ENCODE peak calls at places on chromosomes 7 and 10, in five cellular contexts. Y is IMR-90, I is mesenchymal stem cell, Q is H1, A is trophoblast cell. F is an unnamed sample.

GRCh38 chr7:108421720-108422331 is 34.4 kb downstream of the NRCAM start:
- DNase-seq in Y (no peak), I (no peak), A (no peak), Q (no peak), F (no peak)

GRCh38 chr7:98404840-98405239 is 4.0 kb upstream of the BAIAP2L1 start:
- DNase-seq in Q (no peak), A (no peak), I (no peak), Y (no peak), F (no peak)

GRCh38 chr10:79159785-79160184 is 91.0 kb downstream of the ZMIZ1 start:
- DNase-seq in I (peak; percentile 88), A (no peak), Q (no peak), Y (peak; percentile 68), F (no peak)

GRCh38 chr7:144720139-144720538 is 115.7 kb downstream of the TPK1 start:
- DNase-seq in A (peak; percentile 90), I (no peak), Y (no peak), Q (no peak), F (no peak)

GRCh38 chr10:28179490-28180099 is 123.3 kb downstream of the MPP7 start:
- DNase-seq in Q (no peak), Y (peak; percentile 62), A (peak; percentile 84), I (peak; percentile 65), F (peak; percentile 50)

GRCh38 chr10:123655763-123656162 is 10.4 kb upstream of the GPR26 start:
- DNase-seq in Y (no peak), Q (no peak), A (no peak), I (no peak), F (no peak)

GRCh38 chr7:200704-201103 is 8.3 kb downstream of the FAM20C start:
- DNase-seq in A (no peak), I (no peak), Y (no peak), Q (no peak), F (no peak)

GRCh38 chr7:36682102-36682501 is 42.2 kb downstream of the AOAH start:
- DNase-seq in Q (no peak), I (no peak), Y (no peak), A (no peak), F (no peak)

GRCh38 chr10:133072776-133073390 is 14.8 kb upstream of the ADGRA1 start:
- DNase-seq in Q (no peak), I (no peak), Y (no peak), A (no peak), F (no peak)

GRCh38 chr10:70497120-70497545 is 18.6 kb downstream of the PALD1 start:
- DNase-seq in Q (no peak), I (no peak), Y (no peak), A (peak; percentile 65), F (no peak)
- H3K14ac ChIP-seq in Q (no peak overlapping the region), I (no peak overlapping the region), Y (no peak overlapping the region), A (no peak overlapping the region), F (peak overlapping the region; percentile 79)

GRCh38 chr7:134935701-134936100 is 50.6 kb upstream of the AGBL3 start:
- DNase-seq in A (no peak), Y (peak; percentile 51), Q (no peak), I (no peak), F (no peak)

GRCh38 chr7:134936893-134937520 is 49.3 kb upstream of the AGBL3 start:
- DNase-seq in Q (no peak), I (no peak), A (peak; percentile 40), Y (no peak), F (peak; percentile 46)

GRCh38 chr7:134932707-134933370 is 53.5 kb upstream of the AGBL3 start:
- DNase-seq in Y (peak; percentile 37), I (peak; percentile 42), Q (no peak), A (peak; percentile 69), F (no peak)

GRCh38 chr7:134931487-134931886 is 54.8 kb upstream of the AGBL3 start:
- DNase-seq in Y (no peak), A (no peak), I (peak; percentile 25), Q (no peak), F (no peak)

GRCh38 chr7:134933460-134934068 is 52.7 kb upstream of the AGBL3 start:
- DNase-seq in A (no peak), Y (no peak), Q (no peak), I (no peak), F (no peak)
- H3K4me3 ChIP-seq in A (no peak overlapping the region), Y (no peak overlapping the region), Q (no peak overlapping the region), I (no peak overlapping the region), F (no peak overlapping the region)

GRCh38 chr7:92782855-92783254 is 53.5 kb downstream of the CDK6 start:
- DNase-seq in Q (no peak), A (no peak), I (no peak), Y (no peak), F (no peak)
- H2AK5ac ChIP-seq in Q (no peak overlapping the region), A (no peak overlapping the region), I (peak overlapping the region; percentile 56), Y (no peak overlapping the region), F (no peak overlapping the region)

GRCh38 chr7:140672382-140673062 is at the start of gene ADCK2:
- DNase-seq in Q (no peak), Y (no peak), A (peak; percentile 55), I (no peak), F (no peak)

GRCh38 chr7:140671966-140672365 is 779 bp upstream of the ADCK2 start:
- DNase-seq in Y (no peak), A (no peak), I (no peak), Q (peak; percentile 52), F (no peak)

GRCh38 chr7:140673770-140674155 is 1.0 kb downstream of the ADCK2 start:
- DNase-seq in A (no peak), Y (no peak), Q (peak; percentile 68), I (no peak), F (no peak)

GRCh38 chr7:140674356-140674800 is 1.6 kb downstream of the ADCK2 start:
- DNase-seq in Q (no peak), I (no peak), Y (no peak), A (peak; percentile 25), F (no peak)

DNA sequence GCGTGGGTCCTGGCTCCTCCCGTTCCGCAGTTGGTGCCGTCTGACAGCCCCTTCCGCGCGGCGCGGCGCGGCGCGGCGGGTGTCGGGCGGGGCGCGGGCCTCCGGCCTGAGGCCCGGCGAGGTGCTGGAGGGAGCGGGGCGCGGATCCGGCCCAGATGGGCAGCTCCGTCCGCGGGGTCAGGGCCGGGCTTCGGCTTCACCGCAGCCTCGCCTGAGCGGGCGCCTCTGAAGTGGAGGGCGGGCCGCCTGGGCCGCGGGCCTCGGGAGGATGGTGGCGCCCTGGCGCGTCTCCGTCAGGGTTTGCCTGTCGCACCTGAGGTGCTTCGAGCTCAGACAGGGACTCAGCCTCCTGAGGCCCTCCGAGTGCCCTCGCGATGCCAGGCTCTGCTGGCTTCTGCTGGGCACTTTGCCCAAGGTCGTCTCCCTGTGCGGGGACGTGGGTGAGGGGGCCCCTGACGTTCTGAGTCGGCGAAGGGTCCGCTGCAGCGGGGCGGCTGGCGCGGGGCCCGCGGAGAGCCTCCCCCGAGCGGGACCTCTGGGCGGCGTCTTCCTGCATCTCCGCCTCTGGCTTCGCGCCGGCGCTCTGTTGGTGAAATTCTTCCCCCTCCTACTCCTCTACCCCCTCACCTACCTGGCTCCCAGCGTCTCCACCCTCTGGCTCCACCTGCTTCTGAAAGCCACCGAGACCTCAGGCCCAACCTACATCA is 471 bp downstream of the ADCK2 start:
- DNase-seq in I (no peak), Y (no peak), Q (peak; percentile 82), A (peak; percentile 69), F (peak; percentile 24)
- H3K14ac ChIP-seq in I (no peak overlapping the region), Y (no peak overlapping the region), Q (no peak overlapping the region), A (peak overlapping the region; percentile 22), F (no peak overlapping the region)

GRCh38 chr10:114821915-114822770 is 563 bp downstream of the FHIP2A start:
- DNase-seq in I (peak; percentile 43), Y (peak; percentile 14), Q (peak; percentile 67), A (peak; percentile 42), F (peak; percentile 21)

GRCh38 chr10:114825513-114826253 is 4.1 kb downstream of the FHIP2A start:
- DNase-seq in Q (no peak), Y (peak; percentile 96), I (peak; percentile 75), A (peak; percentile 96), F (no peak)

GRCh38 chr10:114821293-114821914 is at the start of gene FHIP2A:
- DNase-seq in Y (peak; percentile 66), I (peak; percentile 76), Q (peak; percentile 93), A (peak; percentile 92), F (peak; percentile 62)

GRCh38 chr10:114822771-114823463 is 1.3 kb downstream of the FHIP2A start:
- DNase-seq in A (peak; percentile 95), Y (peak; percentile 74), Q (no peak), I (peak; percentile 77), F (no peak)

DNA sequence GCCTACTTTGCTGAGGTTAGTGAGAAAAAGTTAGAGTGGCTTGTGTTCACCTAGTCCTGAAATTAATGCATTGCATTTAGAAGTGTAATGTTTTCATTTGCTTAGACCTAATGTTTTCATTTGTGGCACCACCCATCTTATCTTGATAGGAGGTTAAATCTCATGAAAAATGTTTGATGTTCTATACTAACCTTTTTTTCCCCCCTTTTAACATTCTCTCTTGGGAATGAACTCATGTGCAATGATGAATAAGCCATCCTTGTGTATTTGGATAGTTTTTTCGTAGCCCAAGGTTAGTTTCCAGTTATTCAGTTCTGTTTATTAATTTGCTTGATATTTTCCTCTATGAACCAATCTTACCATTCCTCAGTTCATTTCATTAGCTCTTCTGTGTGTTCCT is 2.8 kb downstream of the FHIP2A start:
- DNase-seq in Y (peak; percentile 21), Q (no peak), I (no peak), A (no peak), F (no peak)
- H3K4me3 ChIP-seq in Y (no peak overlapping the region), Q (no peak overlapping the region), I (no peak overlapping the region), A (no peak overlapping the region), F (no peak overlapping the region)

GRCh38 chr7:43458746-43459337 is 124.1 kb upstream of the STK17A start:
- DNase-seq in A (no peak), Q (no peak), I (no peak), Y (no peak), F (no peak)
- H2AK5ac ChIP-seq in A (no peak overlapping the region), Q (no peak overlapping the region), I (no peak overlapping the region), Y (no peak overlapping the region), F (no peak overlapping the region)

GRCh38 chr7:41313171-41313570 is 389.7 kb downstream of the INHBA start:
- DNase-seq in A (no peak), Q (no peak), Y (peak; percentile 45), I (peak; percentile 13), F (no peak)

GRCh38 chr7:41316410-41316809 is 386.5 kb downstream of the INHBA start:
- DNase-seq in Y (peak; percentile 47), Q (no peak), A (peak; percentile 22), I (peak; percentile 4), F (no peak)

GRCh38 chr7:41312235-41312634 is 390.7 kb downstream of the INHBA start:
- DNase-seq in Q (no peak), Y (no peak), A (no peak), I (no peak), F (no peak)

GRCh38 chr7:41319601-41320000 is 383.3 kb downstream of the INHBA start:
- DNase-seq in I (no peak), A (no peak), Y (no peak), Q (no peak), F (no peak)

DNA sequence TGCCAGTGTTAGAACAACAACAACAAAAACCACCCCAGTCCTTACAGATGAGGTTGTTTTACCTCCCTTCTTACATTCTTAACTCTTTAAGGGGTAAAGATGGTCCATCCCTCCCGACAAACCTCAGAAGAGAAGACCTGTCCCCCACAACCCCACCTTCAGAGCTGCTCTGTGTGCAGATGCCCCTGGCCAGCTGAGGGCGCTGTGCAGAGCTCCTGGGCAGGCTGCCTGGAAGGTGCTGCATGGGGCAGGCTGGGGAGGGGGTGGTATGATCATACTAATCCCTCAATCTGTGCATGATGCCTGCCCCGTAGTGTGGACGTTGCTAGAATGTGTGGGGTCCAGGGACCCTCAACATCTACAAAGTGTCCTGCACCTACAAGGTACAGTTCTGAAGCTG is 387.1 kb downstream of the INHBA start:
- DNase-seq in I (no peak), Q (peak; percentile 83), A (no peak), Y (no peak), F (no peak)
- H3K14ac ChIP-seq in I (no peak overlapping the region), Q (no peak overlapping the region), A (no peak overlapping the region), Y (no peak overlapping the region), F (no peak overlapping the region)

F was measured in neuronal stem cell.